ENCODE peak calls at places on chromosomes 4 and X, in nine cellular contexts. N, Q, G, A, J, Z, U, C and T are unnamed samples.

GRCh38 chr4:143511906-143512305 is 1.6 kb upstream of the SMARCA5 start:
- DNase-seq in N (no peak), Q (no peak), G (no peak), A (no peak), J (no peak), Z (no peak), U (no peak), C (no peak), T (no peak)

GRCh38 chrX:20438871-20439526 is 172.3 kb upstream of the RPS6KA3 start:
- DNase-seq in N (no peak), Q (no peak), G (no peak), A (no peak), J (no peak), Z (no peak), U (no peak), C (no peak), T (no peak)

GRCh38 chrX:70998402-70999027 is 67.6 kb upstream of the SLC7A3 start:
- DNase-seq in N (peak; percentile 81), Q (peak; percentile 66), G (no peak), A (peak; percentile 19), J (no peak), Z (no peak), U (no peak), C (peak; percentile 85), T (peak; percentile 43)

GRCh38 chr4:35250771-35251170 is 993.5 kb downstream of the ARAP2 start:
- DNase-seq in N (peak; percentile 61), Q (peak; percentile 4), G (no peak), A (peak; percentile 47), J (no peak), Z (no peak), U (no peak), C (peak; percentile 54), T (peak; percentile 49)

GRCh38 chr4:7648813-7649395 is 214.2 kb upstream of the PSAPL1 start:
- DNase-seq in N (peak; percentile 19), Q (no peak), G (no peak), A (no peak), J (no peak), Z (no peak), U (peak; percentile 46), C (no peak), T (no peak)

GRCh38 chr4:162232349-162232748 is 68.5 kb upstream of the FSTL5 start:
- DNase-seq in N (no peak), Q (no peak), G (no peak), A (no peak), J (no peak), Z (no peak), U (no peak), C (no peak), T (no peak)

GRCh38 chr4:26326791-26327190 is 6.0 kb downstream of the RBPJ start:
- DNase-seq in N (no peak), Q (peak; percentile 95), G (no peak), A (peak; percentile 84), J (no peak), Z (no peak), U (no peak), C (peak; percentile 30), T (peak; percentile 96)

GRCh38 chrX:129637217-129638109 is 17.3 kb downstream of the APLN start:
- DNase-seq in N (peak; percentile 76), Q (peak; percentile 76), G (peak; percentile 51), A (peak; percentile 13), J (peak; percentile 30), Z (peak; percentile 48), U (no peak), C (peak; percentile 62), T (peak; percentile 62)

GRCh38 chrX:37776987-37777325 is 2.9 kb upstream of the CYBB start:
- DNase-seq in N (no peak), Q (no peak), G (no peak), A (no peak), J (no peak), Z (no peak), U (no peak), C (no peak), T (no peak)

GRCh38 chrX:115940888-115941332 is 229.6 kb upstream of the AGTR2 start:
- DNase-seq in N (peak; percentile 75), Q (peak; percentile 3), G (peak; percentile 91), A (no peak), J (no peak), Z (no peak), U (no peak), C (peak; percentile 3), T (peak; percentile 45)

GRCh38 chr4:52312722-52313121 is 261.6 kb downstream of the SPATA18 start:
- DNase-seq in N (no peak), Q (no peak), G (no peak), A (no peak), J (no peak), Z (no peak), U (no peak), C (peak; percentile 60), T (no peak)

GRCh38 chr4:3074846-3075651 is 568 bp downstream of the HTT start:
- DNase-seq in N (peak; percentile 54), Q (peak; percentile 55), G (peak; percentile 29), A (peak; percentile 56), J (peak; percentile 27), Z (peak; percentile 17), U (peak; percentile 80), C (peak; percentile 75), T (peak; percentile 71)

GRCh38 chr4:140875751-140876389 is 119.7 kb upstream of the TBC1D9 start:
- DNase-seq in N (no peak), Q (no peak), G (peak; percentile 9), A (no peak), J (no peak), Z (no peak), U (no peak), C (no peak), T (no peak)